ENCODE peak calls at places on chromosome 4, in six cellular contexts. R is mammary epithelial cell, B is psoas muscle, I is GM06990, S is osteocyte, A is astrocyte of the spinal cord. X is an unnamed sample.

GRCh38 chr4:82388405-82388804 is 14.6 kb upstream of the HNRNPD start:
- DNase-seq in R (no peak), B (no peak), I (no peak), S (no peak), A (no peak), X (no peak)

GRCh38 chr4:113109106-113109740 is 59.8 kb downstream of the ANK2 start:
- DNase-seq in R (no peak), B (no peak), I (no peak), S (no peak), A (no peak), X (no peak)

GRCh38 chr4:66929748-66930147 is 615.6 kb downstream of the CENPC start:
- DNase-seq in R (no peak), B (no peak), I (no peak), S (no peak), A (no peak), X (no peak)

GRCh38 chr4:146450524-146450923 is 71.2 kb downstream of the SLC10A7 start:
- DNase-seq in R (no peak), B (no peak), I (peak; percentile 38), S (no peak), A (no peak), X (no peak)

GRCh38 chr4:186204103-186204559 is 12.8 kb downstream of the CYP4V2 start:
- DNase-seq in R (no peak), B (no peak), I (peak; percentile 72), S (no peak), A (no peak), X (no peak)

GRCh38 chr4:122973465-122973864 is 51.1 kb upstream of the NUDT6 start:
- DNase-seq in R (no peak), B (no peak), I (no peak), S (no peak), A (no peak), X (no peak)

GRCh38 chr4:1044469-1045192 is 33.2 kb downstream of the FGFRL1 start:
- DNase-seq in R (no peak), B (peak; percentile 46), I (peak; percentile 3), S (no peak), A (no peak), X (no peak)

GRCh38 chr4:25299476-25300203 is 12.9 kb upstream of the ZCCHC4 start:
- DNase-seq in R (peak; percentile 74), B (no peak), I (no peak), S (no peak), A (no peak), X (no peak)

GRCh38 chr4:41362647-41363383 is 106.1 kb downstream of the UCHL1 start:
- DNase-seq in R (no peak), B (no peak), I (no peak), S (no peak), A (no peak), X (no peak)

GRCh38 chr4:21885770-21886169 is 62.8 kb downstream of the KCNIP4 start:
- DNase-seq in R (no peak), B (no peak), I (no peak), S (no peak), A (no peak), X (no peak)

GRCh38 chr4:16048639-16049448 is 35.0 kb downstream of the PROM1 start:
- DNase-seq in R (no peak), B (no peak), I (no peak), S (no peak), A (no peak), X (no peak)

GRCh38 chr4:26321326-26322276 is 787 bp downstream of the RBPJ start:
- DNase-seq in R (peak; percentile 20), B (peak; percentile 58), I (peak; percentile 47), S (no peak), A (no peak), X (no peak)

GRCh38 chr4:133151681-133152329 is 2.7 kb downstream of the PCDH10 start:
- DNase-seq in R (no peak), B (peak; percentile 36), I (no peak), S (peak; percentile 83), A (peak; percentile 46), X (peak; percentile 51)

GRCh38 chr4:153156263-153156662 is 48.0 kb upstream of the TRIM2 start:
- DNase-seq in R (no peak), B (no peak), I (no peak), S (no peak), A (no peak), X (no peak)

GRCh38 chr4:41538017-41538733 is at the start of gene LIMCH1:
- DNase-seq in R (no peak), B (peak; percentile 87), I (no peak), S (no peak), A (no peak), X (no peak)

GRCh38 chr4:108947526-108947925 is 184.7 kb upstream of the ETNPPL start:
- DNase-seq in R (no peak), B (no peak), I (no peak), S (no peak), A (no peak), X (no peak)

GRCh38 chr4:170476351-170476750 is 386.6 kb upstream of the AADAT start:
- DNase-seq in R (no peak), B (no peak), I (no peak), S (no peak), A (no peak), X (no peak)

GRCh38 chr4:7826909-7827306 is 112.8 kb downstream of the AFAP1 start:
- DNase-seq in R (no peak), B (no peak), I (no peak), S (no peak), A (no peak), X (no peak)

GRCh38 chr4:185204238-185204910 is 574 bp upstream of the CFAP97 start:
- DNase-seq in R (peak; percentile 42), B (no peak), I (no peak), S (no peak), A (no peak), X (no peak)

GRCh38 chr4:11799182-11799581 is 370.5 kb upstream of the HS3ST1 start:
- DNase-seq in R (no peak), B (no peak), I (no peak), S (no peak), A (no peak), X (no peak)

GRCh38 chr4:185257694-185258093 is 48.3 kb downstream of the SNX25 start:
- DNase-seq in R (no peak), B (no peak), I (no peak), S (no peak), A (no peak), X (no peak)

GRCh38 chr4:40915318-40916217 is 165.8 kb downstream of the NSUN7 start:
- DNase-seq in R (no peak), B (no peak), I (no peak), S (no peak), A (peak; percentile 82), X (no peak)

GRCh38 chr4:4302416-4302815 is 12.4 kb downstream of the ZBTB49 start:
- DNase-seq in R (peak; percentile 23), B (no peak), I (no peak), S (peak; percentile 46), A (no peak), X (peak; percentile 10)

GRCh38 chr4:5760936-5761480 is 50.0 kb downstream of the EVC start:
- DNase-seq in R (no peak), B (no peak), I (no peak), S (peak; percentile 51), A (no peak), X (no peak)

GRCh38 chr4:182642831-182643230 is 274.4 kb downstream of the DCTD start:
- DNase-seq in R (no peak), B (no peak), I (no peak), S (no peak), A (peak; percentile 54), X (no peak)

GRCh38 chr4:2462218-2462991 is 6.5 kb upstream of the RNF4 start:
- DNase-seq in R (peak; percentile 39), B (peak; percentile 81), I (peak; percentile 82), S (no peak), A (peak; percentile 64), X (peak; percentile 79)
- TF ChIP-seq CTCF in R (no peak), B (peak; percentile 69), I (peak; percentile 24), S (peak; percentile 75), A (peak; percentile 37), X (no peak)

DNA sequence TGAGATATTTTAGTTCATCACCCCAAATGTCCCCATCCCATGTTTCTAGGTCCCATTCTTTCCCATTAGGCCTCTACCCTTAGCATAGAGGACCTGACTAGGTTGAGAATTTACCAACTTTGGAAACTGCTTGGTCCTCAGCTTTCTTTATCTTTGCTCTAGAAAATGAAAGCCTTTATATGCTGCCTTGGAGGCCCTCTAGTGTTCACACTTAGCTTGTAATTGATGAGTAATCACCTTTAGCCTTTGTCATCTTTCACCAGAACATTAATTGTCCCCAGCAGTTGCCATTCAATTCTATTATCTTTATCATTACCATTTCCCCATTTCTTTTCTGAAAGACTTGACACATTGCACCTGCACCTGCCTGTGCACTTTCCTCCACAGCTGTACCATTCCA is 589.2 kb upstream of the NR3C2 start:
- DNase-seq in R (peak; percentile 11), B (no peak), I (no peak), S (no peak), A (peak; percentile 12), X (no peak)
- TF ChIP-seq CTCF in R (peak; percentile 56), B (peak; percentile 50), I (peak; percentile 36), S (peak; percentile 15), A (peak; percentile 45), X (no peak)

GRCh38 chr4:47485047-47485692 is at the start of gene ATP10D:
- DNase-seq in R (peak; percentile 91), B (peak; percentile 96), I (peak; percentile 90), S (peak; percentile 97), A (peak; percentile 95), X (peak; percentile 80)

GRCh38 chr4:47488706-47489105 is 3.6 kb downstream of the ATP10D start:
- DNase-seq in R (no peak), B (no peak), I (no peak), S (no peak), A (no peak), X (no peak)

GRCh38 chr4:47484169-47484568 is 906 bp upstream of the ATP10D start:
- DNase-seq in R (peak; percentile 76), B (no peak), I (no peak), S (no peak), A (no peak), X (no peak)

GRCh38 chr4:47483722-47484121 is 1.4 kb upstream of the ATP10D start:
- DNase-seq in R (no peak), B (no peak), I (no peak), S (no peak), A (no peak), X (no peak)

DNA sequence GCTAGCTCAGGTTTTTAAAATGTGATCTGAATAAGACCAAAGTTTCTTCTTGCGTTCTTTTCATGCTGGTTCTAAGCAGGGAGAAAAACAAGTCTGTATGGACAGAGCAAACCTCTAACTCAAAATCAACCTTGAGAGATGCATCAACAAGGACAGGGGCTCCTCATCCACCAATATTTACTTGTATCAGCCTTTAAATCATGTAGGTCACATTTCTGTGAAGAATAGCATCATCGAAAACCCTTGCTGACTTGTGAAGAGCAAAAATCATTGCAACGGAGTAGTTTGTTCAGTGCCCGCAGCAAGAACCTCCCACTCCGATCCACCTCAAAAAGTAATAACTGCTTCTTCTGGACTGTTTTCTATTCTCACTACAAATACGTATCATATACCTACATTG is 1.2 kb downstream of the ATP10D start:
- DNase-seq in R (no peak), B (no peak), I (no peak), S (no peak), A (peak; percentile 41), X (no peak)
- TF ChIP-seq CTCF in R (no peak), B (no peak), I (no peak), S (no peak), A (no peak), X (no peak)

DNA sequence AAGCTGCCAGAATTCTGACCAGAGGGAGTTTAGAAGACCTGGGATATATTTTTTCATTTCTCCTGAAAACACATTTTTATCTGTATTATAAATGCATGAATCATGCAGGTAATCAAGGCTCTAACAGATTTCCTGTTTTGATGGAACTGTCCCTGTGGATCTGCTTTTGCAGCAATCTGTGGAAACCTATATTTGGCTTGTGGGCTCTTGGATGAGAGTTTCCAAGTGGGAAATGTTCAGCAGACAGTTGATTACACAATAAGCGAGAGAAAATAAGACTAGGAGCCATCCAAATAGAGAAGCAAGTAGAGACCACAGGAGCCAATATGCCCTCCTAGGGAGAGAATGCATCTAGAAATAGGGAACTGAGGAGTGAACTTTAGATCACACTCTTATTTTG is 105.0 kb downstream of the NDST3 start:
- DNase-seq in R (no peak), B (no peak), I (no peak), S (no peak), A (no peak), X (no peak)
- TF ChIP-seq CTCF in R (no peak), B (no peak), I (no peak), S (no peak), A (no peak), X (no peak)

X was measured in mesothelial cell of epicardium.